ENCODE peak calls at places on chromosome 4, in nine cellular contexts. F, O, Z, J, I, H, C, U and Q are unnamed samples.

GRCh38 chr4:71456841-71457240 is 118.0 kb downstream of the SLC4A4 start:
- DNase-seq in H (no peak), U (peak), F (no peak), O (peak), Z (no peak), I (no peak), C (no peak), J (no peak), Q (peak)

GRCh38 chr4:55730143-55730931 is 89.3 kb upstream of the EXOC1L start:
- DNase-seq in Z (no peak), F (no peak), H (no peak), U (no peak), J (no peak), C (no peak), O (no peak), I (no peak), Q (no peak)

GRCh38 chr4:61520688-61521160 is 320.6 kb downstream of the ADGRL3 start:
- DNase-seq in J (no peak), C (no peak), Z (peak), F (no peak), I (no peak), H (no peak), U (no peak), O (no peak), Q (peak)

GRCh38 chr4:92047209-92047877 is 256.4 kb upstream of the GRID2 start:
- DNase-seq in O (no peak), H (no peak), F (no peak), C (peak), I (no peak), U (peak), Z (peak), J (peak), Q (peak)

GRCh38 chr4:71184195-71184781 is 154.5 kb upstream of the SLC4A4 start:
- DNase-seq in F (peak), Z (peak), J (peak), U (peak), C (peak), H (peak), O (peak), I (peak), Q (peak)

GRCh38 chr4:25500626-25501318 is 123.7 kb downstream of the ANAPC4 start:
- DNase-seq in O (no peak), Z (no peak), U (no peak), F (no peak), C (peak), H (peak), I (no peak), J (peak), Q (no peak)

GRCh38 chr4:7632971-7633370 is 198.2 kb upstream of the PSAPL1 start:
- DNase-seq in F (no peak), U (no peak), H (no peak), Z (no peak), J (no peak), C (no peak), O (peak), I (no peak), Q (no peak)

GRCh38 chr4:184899261-184900134 is 73.7 kb upstream of the ACSL1 start:
- DNase-seq in J (no peak), C (no peak), Z (no peak), U (no peak), I (no peak), H (no peak), O (peak), F (no peak), Q (peak)

GRCh38 chr4:37685726-37686372 is 327 bp downstream of the RELL1 start:
- DNase-seq in C (peak), H (peak), U (peak), Z (peak), F (no peak), O (peak), J (peak), I (peak), Q (peak)

GRCh38 chr4:6461301-6462165 is 10.9 kb downstream of the PPP2R2C start:
- DNase-seq in U (no peak), J (no peak), O (no peak), F (no peak), I (no peak), Z (peak), C (no peak), H (no peak), Q (no peak)

GRCh38 chr4:189825466-189825865 is 115.2 kb upstream of the FRG1 start:
- DNase-seq in H (no peak), I (no peak), Z (no peak), F (no peak), U (no peak), C (no peak), J (no peak), O (no peak), Q (no peak)

GRCh38 chr4:148007789-148008188 is 275.9 kb downstream of the ARHGAP10 start:
- DNase-seq in I (no peak), C (no peak), U (no peak), Z (no peak), H (no peak), O (no peak), F (no peak), J (no peak), Q (no peak)

GRCh38 chr4:53132117-53132889 is 233.6 kb downstream of the SCFD2 start:
- DNase-seq in U (no peak), O (peak), F (no peak), J (no peak), I (no peak), H (no peak), Z (no peak), C (no peak), Q (no peak)

GRCh38 chr4:54659213-54660144 is 1.7 kb downstream of the KIT start:
- DNase-seq in O (no peak), I (no peak), H (no peak), C (peak), U (peak), J (peak), Z (peak), F (no peak), Q (no peak)

GRCh38 chr4:137980641-137981040 is 261.5 kb downstream of the SLC7A11 start:
- DNase-seq in J (no peak), H (no peak), I (no peak), F (no peak), O (no peak), C (no peak), Z (peak), U (no peak), Q (no peak)

GRCh38 chr4:168374772-168375523 is 56.4 kb upstream of the DDX60 start:
- DNase-seq in H (no peak), C (peak), J (no peak), U (no peak), O (no peak), F (no peak), I (no peak), Z (no peak), Q (no peak)

GRCh38 chr4:1409806-1410425 is 3.7 kb upstream of the NKX1-1 start:
- DNase-seq in F (no peak), Z (no peak), U (no peak), O (no peak), I (no peak), C (no peak), J (peak), H (no peak), Q (no peak)

GRCh38 chr4:38782452-38783108 is at the start of gene TLR10:
- DNase-seq in C (peak), F (peak), I (peak), U (peak), Z (peak), J (peak), H (peak), O (peak), Q (peak)

GRCh38 chr4:38784141-38784540 is 1.4 kb upstream of the TLR10 start:
- DNase-seq in O (no peak), J (no peak), C (no peak), I (no peak), F (no peak), Z (no peak), H (no peak), U (no peak), Q (no peak)

GRCh38 chr4:38783109-38783460 is 295 bp upstream of the TLR10 start:
- DNase-seq in F (no peak), H (no peak), Z (no peak), J (no peak), O (no peak), C (no peak), U (no peak), I (no peak), Q (no peak)

GRCh38 chr4:38785041-38785790 is 2.4 kb upstream of the TLR10 start:
- DNase-seq in J (no peak), U (no peak), O (no peak), C (no peak), F (no peak), Z (no peak), I (no peak), H (no peak), Q (no peak)

DNA sequence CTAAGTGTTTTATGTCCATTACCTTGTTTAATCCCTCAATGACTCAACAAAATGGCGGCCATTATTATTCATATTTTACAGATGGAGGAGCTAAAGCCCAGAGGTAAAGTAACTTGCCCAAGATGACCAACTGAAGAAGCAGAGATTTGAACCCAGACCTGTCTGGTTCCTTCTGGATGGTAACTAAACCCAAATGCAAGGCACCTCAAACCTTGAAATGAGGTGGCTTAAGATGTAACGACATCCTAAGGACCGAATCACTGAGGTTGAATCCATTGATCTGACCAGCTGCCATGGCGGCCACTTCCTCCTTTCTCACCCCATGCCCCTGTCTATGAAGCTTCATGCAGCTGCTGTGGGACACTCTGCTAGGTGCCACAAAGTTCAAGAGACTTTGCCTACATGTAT is 932 bp downstream of the TLR10 start:
- DNase-seq in Z (no peak), O (no peak), U (no peak), I (no peak), H (peak), F (no peak), C (no peak), J (no peak), Q (no peak)
- H3K4me3 ChIP-seq in Z (no peak), O (no peak), U (no peak), I (no peak), H (peak), F (no peak), C (no peak), J (no peak), Q (no peak)

GRCh38 chr4:149498246-149498645 is 317.4 kb downstream of the IQCM start:
- DNase-seq in U (no peak), J (no peak), O (no peak), H (no peak), C (no peak), Z (no peak), F (no peak), I (no peak), Q (no peak)

GRCh38 chr4:149493492-149493891 is 322.2 kb downstream of the IQCM start:
- DNase-seq in Z (peak), O (peak), F (no peak), I (no peak), U (peak), J (no peak), C (no peak), H (no peak), Q (no peak)
- TF ChIP-seq EZH2phosphoT487 in Z (no peak), O (no peak), F (no peak), I (no peak), U (no peak), J (no peak), C (no peak), H (no peak), Q (no peak)

DNA sequence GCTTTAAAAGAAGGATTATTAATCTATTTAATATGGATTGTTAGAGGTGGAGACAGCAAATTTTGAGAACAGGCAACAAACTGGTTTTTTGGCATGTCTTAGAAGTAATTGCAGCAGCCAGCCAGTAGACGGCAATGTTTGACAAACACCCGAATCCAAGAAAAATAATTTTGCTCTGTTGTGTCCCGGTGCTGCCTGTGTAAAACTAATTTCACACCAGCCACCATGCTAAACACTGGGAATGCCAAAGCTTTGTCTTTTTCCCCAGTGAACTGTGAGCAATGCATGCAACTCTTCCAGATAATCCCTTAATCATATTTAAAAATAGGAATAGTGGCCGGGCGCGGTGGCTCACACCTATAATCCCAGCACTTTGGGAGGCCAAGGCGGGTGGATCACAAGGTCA is 25.9 kb downstream of the SMIM31 start:
- DNase-seq in C (peak), J (peak), I (peak), U (peak), Z (peak), F (peak), H (peak), O (peak), Q (peak)
- H3K4me3 ChIP-seq in C (no peak), J (no peak), I (no peak), U (no peak), Z (no peak), F (no peak), H (no peak), O (peak), Q (no peak)

GRCh38 chr4:124501579-124501978 is 211.0 kb downstream of the ANKRD50 start:
- DNase-seq in H (no peak), J (no peak), O (no peak), I (no peak), Z (no peak), U (no peak), C (no peak), F (no peak), Q (no peak)

GRCh38 chr4:124505211-124505610 is 207.3 kb downstream of the ANKRD50 start:
- DNase-seq in Z (no peak), F (no peak), I (no peak), J (no peak), U (no peak), C (no peak), H (no peak), O (peak), Q (no peak)

GRCh38 chr4:124499266-124499665 is 213.3 kb downstream of the ANKRD50 start:
- DNase-seq in O (no peak), U (no peak), F (no peak), Z (peak), I (no peak), H (no peak), C (peak), J (no peak), Q (no peak)
- TF ChIP-seq EZH2phosphoT487 in O (no peak), U (no peak), F (no peak), Z (no peak), I (no peak), H (no peak), C (no peak), J (no peak), Q (no peak)

DNA sequence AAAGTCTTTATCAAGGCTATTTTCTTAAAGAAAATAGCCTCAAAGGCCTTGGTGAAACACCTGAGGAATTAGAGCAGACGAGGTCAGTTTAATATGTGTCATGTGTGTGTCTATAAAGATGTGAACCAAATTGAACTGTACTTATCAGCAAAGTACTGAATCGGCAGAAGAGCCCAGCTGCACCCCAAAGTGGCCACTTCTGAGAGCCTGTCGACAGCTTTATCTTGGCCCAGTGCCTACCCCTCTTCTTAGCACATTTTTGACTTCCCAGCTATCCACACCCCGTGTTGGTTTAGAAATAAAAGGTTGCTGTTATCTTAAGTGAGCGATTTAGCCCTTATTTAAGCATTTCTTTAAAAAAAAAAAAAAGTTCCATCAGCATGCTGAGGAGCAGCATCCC is 329.7 kb downstream of the FBXW7 start:
- DNase-seq in Z (no peak), H (no peak), U (no peak), J (no peak), C (no peak), I (no peak), F (no peak), O (no peak), Q (no peak)
- H3K4me3 ChIP-seq in Z (no peak), H (no peak), U (no peak), J (no peak), C (no peak), I (no peak), F (no peak), O (no peak), Q (no peak)

GRCh38 chr4:78482281-78482680 is 69.3 kb upstream of the ANXA3 start:
- DNase-seq in F (no peak), Z (no peak), H (no peak), O (peak), I (no peak), C (no peak), J (no peak), U (no peak), Q (no peak)

GRCh38 chr4:78478523-78478922 is 73.0 kb upstream of the ANXA3 start:
- DNase-seq in J (no peak), O (no peak), H (no peak), C (no peak), F (no peak), I (no peak), Z (no peak), U (no peak), Q (no peak)

GRCh38 chr4:78483811-78484210 is 67.8 kb upstream of the ANXA3 start:
- DNase-seq in Z (no peak), H (no peak), O (no peak), C (no peak), F (no peak), U (no peak), J (no peak), I (no peak), Q (no peak)

GRCh38 chr4:78480286-78480685 is 71.3 kb upstream of the ANXA3 start:
- DNase-seq in U (no peak), Z (no peak), I (no peak), F (no peak), J (no peak), C (no peak), H (no peak), O (peak), Q (no peak)

DNA sequence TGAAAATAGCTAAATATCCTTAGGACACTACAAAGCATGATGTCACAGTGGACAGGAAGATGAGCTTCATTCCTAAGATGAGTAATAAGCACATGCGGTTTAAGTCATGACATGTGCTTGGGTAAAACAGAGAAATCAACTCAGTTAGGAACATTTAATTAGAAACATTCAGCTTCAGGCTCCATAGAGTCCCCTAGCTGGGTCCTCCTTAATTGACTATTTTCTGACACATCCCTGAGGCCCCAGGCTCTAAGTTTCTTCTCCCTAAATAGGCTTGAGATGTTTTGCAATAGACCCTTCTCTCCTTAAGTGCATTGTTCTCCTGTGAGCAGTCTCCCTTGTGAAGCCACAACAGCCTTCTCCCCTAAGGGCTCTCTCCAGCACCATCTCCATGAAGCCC is 70.4 kb upstream of the ANXA3 start:
- DNase-seq in F (no peak), Z (no peak), H (no peak), I (no peak), U (no peak), J (no peak), O (peak), C (no peak), Q (no peak)
- TF ChIP-seq EZH2phosphoT487 in F (no peak), Z (no peak), H (no peak), I (no peak), U (no peak), J (no peak), O (no peak), C (no peak), Q (no peak)